ENCODE peak calls at places on chromosomes 6 and 20, in four cellular contexts. One of them, this sample, is unnamed.

GRCh38 chr6:30678964-30679726 is 6.3 kb upstream of the DHX16 start:
- DNase-seq in left lung: peak; percentile 98
- DNase-seq in Right ventricle myocardium superior: peak; percentile 92
- DNase-seq in AG08395: peak; percentile 78
- DNase-seq in this sample: peak; percentile 93

GRCh38 chr6:124190256-124190655 is 386.6 kb downstream of the NKAIN2 start:
- DNase-seq in left lung: no peak
- DNase-seq in Right ventricle myocardium superior: no peak
- DNase-seq in AG08395: no peak
- DNase-seq in this sample: no peak

GRCh38 chr20:42945194-42945593 is 244.5 kb downstream of the PTPRT start:
- DNase-seq in left lung: no peak
- DNase-seq in Right ventricle myocardium superior: no peak
- DNase-seq in AG08395: no peak
- DNase-seq in this sample: no peak

GRCh38 chr6:112372213-112372806 is 25.2 kb downstream of the RFPL4B start:
- DNase-seq in left lung: no peak
- DNase-seq in Right ventricle myocardium superior: no peak
- DNase-seq in AG08395: peak; percentile 67
- DNase-seq in this sample: no peak

GRCh38 chr6:140155727-140156126 is 781.3 kb upstream of the CITED2 start:
- DNase-seq in left lung: no peak
- DNase-seq in Right ventricle myocardium superior: no peak
- DNase-seq in AG08395: no peak
- DNase-seq in this sample: no peak

GRCh38 chr6:14431375-14432330 is 314.1 kb downstream of the CD83 start:
- DNase-seq in left lung: no peak
- DNase-seq in Right ventricle myocardium superior: no peak
- DNase-seq in AG08395: no peak
- DNase-seq in this sample: no peak

GRCh38 chr20:45919951-45920794 is 8.2 kb upstream of the PLTP start:
- DNase-seq in left lung: no peak
- DNase-seq in Right ventricle myocardium superior: no peak
- DNase-seq in AG08395: no peak
- DNase-seq in this sample: peak; percentile 55

GRCh38 chr6:169775321-169775720 is 23.9 kb downstream of the ERMARD start:
- DNase-seq in left lung: no peak
- DNase-seq in Right ventricle myocardium superior: no peak
- DNase-seq in AG08395: no peak
- DNase-seq in this sample: no peak

GRCh38 chr20:32804817-32805216 is 14.9 kb upstream of the MAPRE1 start:
- DNase-seq in left lung: no peak
- DNase-seq in Right ventricle myocardium superior: no peak
- DNase-seq in AG08395: no peak
- DNase-seq in this sample: no peak

GRCh38 chr6:156917213-156917612 is 140.0 kb downstream of the ARID1B start:
- DNase-seq in left lung: no peak
- DNase-seq in Right ventricle myocardium superior: no peak
- DNase-seq in AG08395: no peak
- DNase-seq in this sample: no peak

GRCh38 chr20:43691928-43692524 is 25.1 kb downstream of the MYBL2 start:
- DNase-seq in left lung: no peak
- DNase-seq in Right ventricle myocardium superior: peak; percentile 37
- DNase-seq in AG08395: peak; percentile 76
- DNase-seq in this sample: no peak

GRCh38 chr6:43708857-43709653 is 21.5 kb upstream of the MRPS18A start:
- DNase-seq in left lung: no peak
- DNase-seq in Right ventricle myocardium superior: no peak
- DNase-seq in AG08395: peak; percentile 80
- DNase-seq in this sample: no peak

This sample was measured in psoas muscle.